ENCODE peak calls at places on chromosome 12, in nine cellular contexts. I is transverse colon; H is effector memory CD4-positive, alpha-beta T cell; E is neuronal stem cell; K is spleen; M is left ventricle myocardium inferior; F is cardiac muscle cell; X is kidney; L is thoracic aorta. Z is an unnamed sample. For H3K4me1 and H3K9me3, the result is how much of the 10 kb centered on the place peaks cover.

GRCh38 chr12:66345212-66345611 is 42.9 kb downstream of the HELB start:
- DNase-seq in L (no peak), H (no peak), E (no peak), M (no peak), K (no peak), F (no peak), X (no peak), I (no peak), Z (no peak)

GRCh38 chr12:110102255-110102654 is 21.9 kb upstream of the IFT81 start:
- DNase-seq in M (no peak), F (peak), H (peak), E (no peak), I (no peak), K (no peak), L (no peak), X (no peak), Z (no peak)

GRCh38 chr12:69115955-69116354 is 123.4 kb upstream of the CPSF6 start:
- DNase-seq in X (no peak), F (no peak), L (no peak), M (no peak), E (no peak), H (no peak), K (no peak), I (no peak), Z (no peak)

GRCh38 chr12:8045952-8046944 is 13.7 kb downstream of the FOXJ2 start:
- DNase-seq in K (peak), H (peak), X (peak), E (peak), F (peak), L (no peak), I (peak), M (peak), Z (no peak)

GRCh38 chr12:125124320-125124966 is 59.2 kb downstream of the AACS start:
- DNase-seq in E (no peak), L (no peak), M (no peak), K (no peak), F (no peak), I (peak), H (no peak), X (no peak), Z (no peak)

GRCh38 chr12:88420460-88420859 is 159.8 kb downstream of the KITLG start:
- DNase-seq in I (no peak), K (no peak), F (no peak), M (no peak), H (no peak), X (no peak), E (no peak), L (no peak), Z (no peak)

GRCh38 chr12:94534278-94534677 is 74.6 kb upstream of the CEP83 start:
- DNase-seq in X (no peak), L (no peak), F (no peak), I (no peak), K (no peak), E (no peak), H (no peak), M (no peak), Z (no peak)

GRCh38 chr12:117188961-117189724 is 1.1 kb downstream of the FBXO21 start:
- DNase-seq in M (no peak), H (no peak), F (no peak), I (no peak), E (peak), L (no peak), X (no peak), K (no peak), Z (no peak)

GRCh38 chr12:32921397-32921796 is 24.8 kb upstream of the PKP2 start:
- DNase-seq in I (no peak), E (no peak), K (no peak), X (no peak), M (no peak), H (no peak), L (no peak), F (no peak), Z (no peak)

GRCh38 chr12:42166501-42166900 is 21.8 kb upstream of the GXYLT1 start:
- DNase-seq in I (no peak), H (no peak), L (no peak), K (no peak), F (no peak), E (no peak), M (no peak), X (no peak), Z (no peak)

GRCh38 chr12:4899361-4899760 is 10.3 kb upstream of the KCNA1 start:
- DNase-seq in M (no peak), F (no peak), E (no peak), H (no peak), X (no peak), K (no peak), L (no peak), I (no peak), Z (no peak)

DNA sequence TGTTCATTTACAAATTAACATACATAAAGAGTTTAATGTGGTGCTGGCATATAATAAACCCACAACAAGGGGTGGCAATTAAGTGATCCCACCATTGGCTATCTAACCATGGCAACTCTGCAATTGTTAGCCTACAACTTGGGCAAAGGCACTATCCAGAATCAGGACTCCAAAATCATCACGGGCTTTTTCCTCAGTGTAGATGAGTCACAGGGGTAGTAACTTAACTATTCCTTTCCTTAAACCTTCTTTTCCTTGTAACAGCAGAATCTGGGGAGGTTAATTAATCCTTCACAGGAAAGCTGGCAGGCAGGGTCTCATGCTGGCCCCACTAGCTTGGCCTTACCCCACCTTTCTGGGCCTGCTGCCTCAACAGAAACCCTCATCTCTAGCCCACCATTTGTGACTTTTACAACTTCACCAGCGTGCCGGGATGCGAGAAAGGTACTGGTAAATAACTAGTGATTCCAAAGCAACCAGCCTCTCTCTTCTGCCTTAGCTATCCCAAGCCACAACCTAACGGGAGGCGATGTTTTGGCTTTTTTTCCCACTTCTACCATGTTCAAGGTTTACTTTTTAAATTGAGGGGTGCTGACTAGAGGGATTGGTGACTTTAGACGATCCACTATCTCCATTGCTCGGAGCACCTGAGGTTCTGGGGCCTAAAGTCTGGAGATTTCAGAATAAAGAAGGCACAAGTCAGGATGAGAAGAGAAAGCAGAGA is 744 bp downstream of the ATP5MC2 start:
- DNase-seq in K (no peak), H (no peak), L (no peak), F (no peak), M (no peak), X (no peak), E (no peak), I (no peak), Z (no peak)
- H3K4me1 ChIP-seq in K (under half), H (under half), L (under half), F (under half), M (half or more), X (under half), E (under half), I (under half), Z (under half)

GRCh38 chr12:81668475-81668874 is 90.7 kb downstream of the PPFIA2 start:
- DNase-seq in L (no peak), M (no peak), K (no peak), H (no peak), F (no peak), I (no peak), X (no peak), E (no peak), Z (no peak)

GRCh38 chr12:81670759-81671158 is 88.4 kb downstream of the PPFIA2 start:
- DNase-seq in L (no peak), E (no peak), X (no peak), K (no peak), M (no peak), I (no peak), H (no peak), F (no peak), Z (no peak)
- H3K27ac ChIP-seq in L (no peak), E (no peak), X (no peak), K (no peak), M (no peak), I (no peak), H (no peak), F (no peak), Z (no peak)

GRCh38 chr12:56867216-56867615 is 67.0 kb downstream of the SDR9C7 start:
- DNase-seq in I (no peak), E (no peak), L (no peak), X (no peak), M (no peak), K (no peak), H (no peak), F (no peak), Z (no peak)

GRCh38 chr12:56863789-56864188 is 70.4 kb downstream of the SDR9C7 start:
- DNase-seq in H (no peak), I (no peak), L (no peak), M (no peak), F (no peak), K (no peak), X (no peak), E (no peak), Z (no peak)

GRCh38 chr12:56866493-56866892 is 67.7 kb downstream of the SDR9C7 start:
- DNase-seq in K (no peak), L (no peak), M (no peak), E (no peak), X (no peak), H (no peak), I (no peak), F (no peak), Z (no peak)

GRCh38 chr12:56862264-56862663 is 71.9 kb downstream of the SDR9C7 start:
- DNase-seq in K (no peak), I (no peak), L (no peak), X (no peak), F (no peak), M (no peak), E (no peak), H (no peak), Z (no peak)

DNA sequence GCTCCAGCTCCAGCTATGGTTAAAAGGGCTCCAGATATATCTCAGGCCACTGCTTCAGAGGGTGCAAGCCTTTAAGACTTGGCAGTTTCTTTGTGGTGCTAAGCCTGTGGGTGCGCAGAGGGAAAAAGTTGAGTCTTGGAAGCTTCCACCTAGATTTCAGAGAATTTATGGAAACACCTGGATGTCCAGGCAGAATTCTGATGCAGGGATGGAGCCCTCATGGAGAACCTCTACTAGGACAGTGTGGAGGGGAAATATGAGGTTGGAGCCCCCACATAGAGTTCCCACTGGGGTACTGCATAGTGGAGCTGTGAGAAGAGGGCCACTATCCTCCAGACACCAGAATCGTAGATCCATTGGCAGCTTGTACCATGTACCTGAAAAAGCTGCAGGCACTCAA is 69.9 kb downstream of the SDR9C7 start:
- DNase-seq in L (no peak), K (no peak), F (no peak), I (no peak), E (no peak), M (no peak), H (no peak), X (no peak), Z (no peak)
- H3K9me3 ChIP-seq in L (under half), K (half or more), F (under half), I (under half), E (under half), M (half or more), H (under half), X (under half), Z (under half)

GRCh38 chr12:50925342-50925651 is 27.0 kb upstream of the HIGD1C start:
- DNase-seq in I (peak), X (peak), H (no peak), L (no peak), E (no peak), K (peak), M (no peak), F (no peak), Z (no peak)
- H3K4me1 ChIP-seq in I (half or more), X (under half), H (under half), L (under half), E (under half), K (under half), M (half or more), F (under half), Z (under half)